ENCODE peak calls at places on chromosomes 2 and 18, in five cellular contexts. J, D, P, X and Z are unnamed samples.

GRCh38 chr2:152446213-152446612 is 111.2 kb downstream of the FMNL2 start:
- DNase-seq in J (no peak), D (no peak), P (no peak), X (no peak), Z (no peak)

GRCh38 chr2:22855081-22855480 is 529.9 kb upstream of the KLHL29 start:
- DNase-seq in J (no peak), D (no peak), P (no peak), X (no peak), Z (no peak)

GRCh38 chr2:45242161-45242741 is 233.0 kb upstream of the SIX2 start:
- DNase-seq in J (no peak), D (peak), P (peak), X (peak), Z (peak)

GRCh38 chr2:11833601-11834000 is 87.2 kb downstream of the LPIN1 start:
- DNase-seq in J (peak), D (peak), P (peak), X (no peak), Z (peak)

GRCh38 chr2:26988165-26988879 is 17.9 kb downstream of the MAPRE3 start:
- DNase-seq in J (peak), D (peak), P (peak), X (peak), Z (peak)

GRCh38 chr2:23549051-23549450 is 164.1 kb downstream of the KLHL29 start:
- DNase-seq in J (no peak), D (no peak), P (no peak), X (peak), Z (no peak)

GRCh38 chr2:237482485-237482884 is 4.6 kb upstream of the MLPH start:
- DNase-seq in J (no peak), D (no peak), P (no peak), X (no peak), Z (peak)

GRCh38 chr2:54675738-54676137 is 47.7 kb upstream of the EML6 start:
- DNase-seq in J (no peak), D (no peak), P (no peak), X (no peak), Z (no peak)

GRCh38 chr2:236879416-236879963 is 206.2 kb upstream of the COPS8 start:
- DNase-seq in J (no peak), D (no peak), P (no peak), X (no peak), Z (no peak)

GRCh38 chr18:48866028-48866733 is 84.6 kb downstream of the SMAD7 start:
- DNase-seq in J (peak), D (peak), P (peak), X (peak), Z (peak)

GRCh38 chr2:98134138-98134537 is 47.2 kb downstream of the VWA3B start:
- DNase-seq in J (no peak), D (peak), P (peak), X (no peak), Z (no peak)

GRCh38 chr2:219019436-219019835 is 21.9 kb downstream of the CFAP65 start:
- DNase-seq in J (no peak), D (no peak), P (no peak), X (peak), Z (no peak)

GRCh38 chr2:241937297-241937696 is 67.8 kb downstream of the RTP5 start:
- DNase-seq in J (no peak), D (no peak), P (no peak), X (no peak), Z (no peak)

GRCh38 chr2:171878481-171878993 is 15.5 kb downstream of the SLC25A12 start:
- DNase-seq in J (peak), D (peak), P (peak), X (peak), Z (peak)

GRCh38 chr2:235026649-235027557 is 75.1 kb downstream of the SH3BP4 start:
- DNase-seq in J (peak), D (peak), P (peak), X (peak), Z (peak)

GRCh38 chr2:43462866-43463641 is 132.8 kb downstream of the THADA start:
- DNase-seq in J (no peak), D (no peak), P (no peak), X (peak), Z (peak)

GRCh38 chr2:45301307-45302010 is 292.2 kb upstream of the SIX2 start:
- DNase-seq in J (no peak), D (no peak), P (no peak), X (no peak), Z (no peak)

GRCh38 chr18:60053747-60054304 is 154.0 kb downstream of the PMAIP1 start:
- DNase-seq in J (peak), D (peak), P (peak), X (peak), Z (peak)

GRCh38 chr2:179218848-179219594 is 45.6 kb downstream of the SESTD1 start:
- DNase-seq in J (peak), D (peak), P (peak), X (peak), Z (peak)

GRCh38 chr2:117686699-117687098 is 127.8 kb upstream of the DDX18 start:
- DNase-seq in J (no peak), D (no peak), P (no peak), X (no peak), Z (no peak)
- TF ChIP-seq CTCF in J (no peak), D (no peak), P (no peak), X (no peak), Z (no peak)

GRCh38 chr2:96153991-96154431 is 8.8 kb upstream of the DUSP2 start:
- DNase-seq in J (no peak), D (no peak), P (no peak), X (peak), Z (no peak)

GRCh38 chr2:96156011-96156820 is 11.0 kb upstream of the DUSP2 start:
- DNase-seq in J (no peak), D (no peak), P (no peak), X (peak), Z (no peak)

GRCh38 chr2:96152301-96153165 is 7.3 kb upstream of the DUSP2 start:
- DNase-seq in J (no peak), D (no peak), P (no peak), X (peak), Z (no peak)

GRCh38 chr2:96153291-96153713 is 8.1 kb upstream of the DUSP2 start:
- DNase-seq in J (no peak), D (no peak), P (no peak), X (peak), Z (no peak)

DNA sequence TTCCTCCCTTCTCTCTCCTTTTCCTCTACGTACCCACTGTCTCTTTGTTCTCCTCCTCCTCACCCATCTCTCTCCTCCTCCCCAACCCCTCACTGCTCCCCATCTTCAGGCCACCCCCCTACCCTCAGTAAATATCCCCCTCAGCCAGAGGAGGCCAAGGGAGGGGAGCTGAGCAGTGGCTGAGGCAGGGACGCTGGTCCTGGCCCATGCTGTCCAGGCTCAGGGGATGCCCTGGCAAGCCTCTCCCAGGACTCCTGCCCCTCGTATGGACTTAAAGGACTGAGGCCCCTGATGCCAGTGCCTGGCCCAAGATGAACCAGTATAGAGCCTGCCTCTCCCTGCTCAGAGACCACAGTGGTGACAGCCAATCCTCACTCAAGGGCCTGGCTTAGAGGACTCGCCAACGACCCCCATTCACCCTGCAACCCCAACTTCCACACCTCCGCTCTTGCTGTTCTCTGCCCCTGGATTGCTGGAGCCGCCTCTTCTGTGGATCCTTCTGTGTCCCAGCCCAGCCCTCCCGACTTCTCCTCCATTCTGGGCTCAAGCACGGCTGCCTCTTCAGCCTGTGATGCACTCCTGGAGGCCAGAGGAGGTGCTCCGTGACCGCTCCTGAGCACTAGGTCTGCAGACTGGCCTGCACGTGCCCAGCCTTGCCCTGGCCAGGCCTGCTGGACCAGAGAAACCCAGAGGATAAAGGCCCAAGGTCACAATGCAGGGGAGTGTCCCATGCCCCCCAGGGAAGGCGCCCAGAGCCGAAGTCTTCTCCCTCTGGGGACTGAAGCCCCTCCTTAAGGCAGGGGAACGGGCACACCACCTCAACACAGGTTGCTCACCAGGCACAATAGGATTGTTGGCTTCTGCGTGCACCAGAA is 9.5 kb upstream of the DUSP2 start:
- DNase-seq in J (no peak), D (no peak), P (no peak), X (peak), Z (no peak)
- TF ChIP-seq CTCF in J (no peak), D (no peak), P (no peak), X (no peak), Z (no peak)

GRCh38 chr2:184780944-184781343 is 182.6 kb downstream of the ZNF804A start:
- DNase-seq in J (no peak), D (peak), P (peak), X (no peak), Z (no peak)
- TF ChIP-seq CTCF in J (no peak), D (no peak), P (no peak), X (no peak), Z (no peak)

DNA sequence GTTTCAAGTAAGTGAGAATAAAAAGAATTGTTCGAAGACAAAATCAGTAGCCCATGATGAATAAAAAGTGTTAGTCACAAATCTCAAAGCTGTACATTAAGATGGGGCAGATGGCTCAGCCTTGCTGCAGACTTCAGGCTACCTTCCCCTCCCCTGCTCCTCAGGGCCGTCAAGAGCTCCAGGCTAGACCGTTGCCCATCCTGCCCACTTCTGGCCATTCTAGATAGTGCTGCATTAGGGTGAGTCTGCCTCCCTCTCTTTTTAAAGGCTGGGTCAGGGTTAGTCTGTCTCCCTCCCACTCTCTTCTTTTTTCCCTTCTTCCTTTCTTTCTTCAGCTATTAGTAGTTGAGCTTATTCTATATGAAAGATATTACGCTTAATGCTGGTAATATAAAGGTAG is 86.0 kb downstream of the MAPRE2 start:
- DNase-seq in J (no peak), D (peak), P (peak), X (no peak), Z (no peak)
- TF ChIP-seq CTCF in J (peak), D (peak), P (peak), X (peak), Z (peak)

GRCh38 chr2:69152847-69153246 is 139.9 kb downstream of the ANTXR1 start:
- DNase-seq in J (no peak), D (no peak), P (no peak), X (peak), Z (no peak)

GRCh38 chr2:69147841-69148533 is 135.0 kb downstream of the ANTXR1 start:
- DNase-seq in J (no peak), D (no peak), P (no peak), X (peak), Z (no peak)

GRCh38 chr2:69154031-69154430 is 141.1 kb downstream of the ANTXR1 start:
- DNase-seq in J (peak), D (peak), P (peak), X (no peak), Z (peak)

GRCh38 chr2:69151974-69152373 is 139.0 kb downstream of the ANTXR1 start:
- DNase-seq in J (no peak), D (no peak), P (no peak), X (no peak), Z (no peak)

GRCh38 chr2:69149631-69150215 is 136.7 kb downstream of the ANTXR1 start:
- DNase-seq in J (no peak), D (peak), P (peak), X (peak), Z (peak)
- TF ChIP-seq CTCF in J (no peak), D (no peak), P (no peak), X (no peak), Z (peak)

DNA sequence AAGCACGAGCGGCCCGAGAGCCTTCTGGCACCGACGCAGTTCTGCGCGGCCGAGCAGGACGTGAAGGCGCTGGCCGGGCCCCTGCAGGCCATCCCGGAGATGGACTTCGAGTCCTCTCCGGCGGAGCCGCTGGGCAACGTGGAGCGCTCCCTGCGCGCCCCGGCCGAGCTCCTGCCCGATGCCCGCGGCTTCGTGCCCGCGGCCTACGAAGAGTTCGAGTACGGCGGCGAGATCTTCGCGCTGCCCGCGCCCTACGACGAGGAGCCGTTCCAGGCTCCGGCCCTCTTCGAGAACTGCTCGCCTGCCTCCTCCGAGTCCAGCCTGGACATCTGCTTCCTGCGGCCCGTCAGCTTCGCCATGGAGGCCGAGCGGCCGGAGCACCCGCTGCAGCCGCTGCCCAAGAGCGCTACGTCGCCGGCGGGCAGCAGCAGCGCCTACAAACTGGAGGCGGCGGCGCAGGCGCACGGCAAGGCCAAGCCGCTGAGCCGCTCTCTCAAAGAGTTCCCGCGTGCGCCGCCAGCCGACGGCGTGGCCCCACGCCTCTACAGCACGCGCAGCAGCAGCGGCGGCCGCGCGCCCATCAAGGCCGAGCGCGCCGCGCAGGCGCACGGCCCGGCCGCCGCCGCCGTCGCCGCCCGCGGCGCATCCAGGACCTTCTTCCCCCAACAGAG is 70.4 kb downstream of the ARHGEF33 start:
- DNase-seq in J (peak), D (peak), P (peak), X (peak), Z (peak)
- TF ChIP-seq CTCF in J (no peak), D (peak), P (no peak), X (no peak), Z (no peak)

DNA sequence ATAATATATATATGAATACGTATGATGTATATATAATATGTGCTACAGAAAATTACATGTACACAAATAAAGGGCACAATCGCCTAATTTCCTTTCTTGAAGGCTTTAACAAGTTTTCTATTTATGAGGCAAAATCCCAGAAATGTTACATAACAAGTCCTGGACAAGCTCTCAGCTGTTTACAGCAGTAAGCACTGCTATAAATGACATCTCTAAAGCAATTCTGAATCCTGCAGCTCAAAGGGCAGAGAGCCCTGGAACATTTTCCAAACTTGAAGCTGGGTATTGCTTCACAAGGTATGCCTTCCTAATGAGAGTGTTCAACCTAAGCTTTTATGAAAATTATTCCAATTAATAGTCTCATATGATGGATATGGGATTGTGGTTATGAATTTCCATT is 222.3 kb upstream of the GCFC2 start:
- DNase-seq in J (no peak), D (no peak), P (no peak), X (no peak), Z (no peak)
- TF ChIP-seq CTCF in J (no peak), D (no peak), P (no peak), X (no peak), Z (no peak)

GRCh38 chr2:233448220-233448559 is 93.9 kb downstream of the DGKD start:
- DNase-seq in J (no peak), D (peak), P (peak), X (peak), Z (no peak)

GRCh38 chr2:233448565-233448964 is 94.3 kb downstream of the DGKD start:
- DNase-seq in J (no peak), D (no peak), P (no peak), X (peak), Z (no peak)

GRCh38 chr2:233447506-233448219 is 93.4 kb downstream of the DGKD start:
- DNase-seq in J (no peak), D (no peak), P (no peak), X (peak), Z (no peak)

GRCh38 chr2:233449921-233450853 is 95.9 kb downstream of the DGKD start:
- DNase-seq in J (no peak), D (no peak), P (no peak), X (peak), Z (no peak)

GRCh38 chr2:233449071-233449901 is 95.0 kb downstream of the DGKD start:
- DNase-seq in J (no peak), D (peak), P (peak), X (peak), Z (peak)
- TF ChIP-seq CTCF in J (peak), D (peak), P (peak), X (peak), Z (peak)

GRCh38 chr2:160377204-160377995 is 116.2 kb downstream of the RBMS1 start:
- DNase-seq in J (no peak), D (peak), P (peak), X (no peak), Z (no peak)
- TF ChIP-seq CTCF in J (no peak), D (no peak), P (peak), X (no peak), Z (no peak)

DNA sequence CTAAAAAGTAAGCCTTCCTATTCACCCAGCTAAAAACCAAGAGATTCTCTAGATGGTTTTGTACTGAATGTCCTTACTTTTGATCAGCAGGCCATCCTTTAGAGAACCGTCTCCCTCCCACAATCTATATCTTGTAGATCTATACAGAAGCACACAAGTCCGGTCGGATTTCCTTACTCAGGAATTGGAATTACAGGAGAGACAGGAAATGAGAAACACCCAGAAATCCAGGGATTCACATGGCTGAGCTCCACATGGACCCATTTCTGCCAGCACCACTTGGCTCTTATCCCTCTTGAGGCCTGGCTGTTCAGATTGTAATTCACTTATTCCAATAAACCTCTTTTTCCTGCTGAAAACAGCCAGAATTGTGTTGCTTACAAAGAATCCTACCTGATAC is 4.5 kb downstream of the OLA1 start:
- DNase-seq in J (no peak), D (no peak), P (no peak), X (no peak), Z (no peak)
- TF ChIP-seq CTCF in J (no peak), D (no peak), P (no peak), X (no peak), Z (no peak)